ENCODE peak calls at places on chromosome 9, in six cellular contexts. I is esophagus muscularis mucosa; W is effector memory CD4-positive, alpha-beta T cell; P is H54; X is MCF 10A; V is Jurkat, Clone E6-1. Y is an unnamed sample.

GRCh38 chr9:89079421-89079820 is 88.2 kb downstream of the S1PR3 start:
- DNase-seq in W (no peak), I (no peak), X (no peak), V (no peak), P (no peak), Y (no peak)

GRCh38 chr9:116319480-116319879 is 165.9 kb downstream of the PAPPA start:
- DNase-seq in X (no peak), W (no peak), P (no peak), I (no peak), V (no peak), Y (no peak)

GRCh38 chr9:86585422-86586143 is 231.4 kb upstream of the TUT7 start:
- DNase-seq in W (no peak), P (no peak), I (no peak), V (no peak), X (no peak), Y (no peak)

GRCh38 chr9:84851935-84852585 is 182.5 kb downstream of the NTRK2 start:
- DNase-seq in V (no peak), W (no peak), X (peak), I (no peak), P (peak), Y (no peak)

GRCh38 chr9:3475300-3476020 is 50.3 kb downstream of the RFX3 start:
- DNase-seq in P (no peak), I (no peak), X (peak), W (peak), V (no peak), Y (no peak)

GRCh38 chr9:93413530-93413929 is 38.0 kb upstream of the FAM120A start:
- DNase-seq in P (no peak), W (no peak), V (no peak), X (no peak), I (no peak), Y (no peak)

GRCh38 chr9:95268681-95269080 is 48.8 kb downstream of the FANCC start:
- DNase-seq in V (no peak), P (no peak), X (peak), W (no peak), I (no peak), Y (no peak)

GRCh38 chr9:9973062-9973461 is 639.7 kb downstream of the PTPRD start:
- DNase-seq in W (no peak), V (no peak), I (no peak), X (no peak), P (no peak), Y (no peak)

GRCh38 chr9:111992523-111992922 is 95.9 kb downstream of the UGCG start:
- DNase-seq in V (no peak), P (peak), X (peak), I (no peak), W (no peak), Y (peak)

GRCh38 chr9:131610231-131610761 is 65.0 kb downstream of the PRRT1B start:
- DNase-seq in P (no peak), I (no peak), V (no peak), W (no peak), X (no peak), Y (no peak)

GRCh38 chr9:106956971-106957370 is 94.0 kb downstream of the ZNF462 start:
- DNase-seq in V (no peak), I (no peak), W (no peak), P (no peak), X (no peak), Y (no peak)

GRCh38 chr9:34374905-34375552 is 1.7 kb downstream of the MYORG start:
- DNase-seq in W (no peak), X (peak), P (no peak), I (peak), V (no peak), Y (no peak)

GRCh38 chr9:86082870-86083269 is 16.5 kb downstream of the GOLM1 start:
- DNase-seq in W (no peak), P (no peak), V (no peak), I (no peak), X (no peak), Y (no peak)

GRCh38 chr9:106880081-106880480 is 17.1 kb downstream of the ZNF462 start:
- DNase-seq in X (no peak), V (no peak), W (no peak), I (no peak), P (no peak), Y (no peak)

GRCh38 chr9:19976226-19976625 is 187.4 kb upstream of the SLC24A2 start:
- DNase-seq in W (no peak), X (no peak), V (no peak), I (no peak), P (no peak), Y (no peak)

GRCh38 chr9:89247431-89248370 is 63.3 kb upstream of the CKS2 start:
- DNase-seq in V (no peak), P (no peak), W (no peak), X (peak), I (peak), Y (no peak)

GRCh38 chr9:32351845-32352244 is 32.6 kb upstream of the ACO1 start:
- DNase-seq in P (no peak), X (no peak), W (no peak), I (no peak), V (peak), Y (no peak)

Y was measured in 8988T.